ENCODE peak calls at places on chromosomes 5 and 9, in seven cellular contexts. R is stimulated activated CD4-positive, alpha-beta T cell treated with anti-CD3 and anti-CD28 coated beads, Interleukin-4, amount 100 ng/mL, for 4 hours; L is CD8-positive, alpha-beta T cell; E is NCI-H1048; P is spleen; S is T-helper 2 cell treated with Interferon-gamma antibody and Interleukin-4, amounts not matched to agents 5 μg/mL and 100 μg/mL, for 36 hours; Z is COR-L47. N is an unnamed sample.

GRCh38 chr9:69215774-69216482 is 41.9 kb downstream of the TJP2 start:
- DNase-seq in R (no peak), Z (no peak), L (no peak), E (no peak), S (no peak), P (no peak), N (no peak)

GRCh38 chr5:16934123-16934522 is 2.0 kb downstream of the MYO10 start:
- DNase-seq in P (peak), E (no peak), S (peak), L (no peak), R (peak), Z (peak), N (peak)

GRCh38 chr9:36928670-36929349 is 105.3 kb downstream of the PAX5 start:
- DNase-seq in P (no peak), E (no peak), L (no peak), R (no peak), Z (no peak), S (peak), N (peak)

GRCh38 chr5:135887881-135888614 is 7.6 kb downstream of the IL9 start:
- DNase-seq in Z (no peak), E (no peak), S (no peak), R (no peak), L (no peak), P (no peak), N (no peak)

GRCh38 chr9:126524353-126525077 is 89.2 kb upstream of the LMX1B start:
- DNase-seq in Z (no peak), R (no peak), L (no peak), P (peak), E (no peak), S (no peak), N (no peak)

GRCh38 chr5:56845277-56845676 is 29.9 kb downstream of the MAP3K1 start:
- DNase-seq in L (no peak), E (no peak), R (no peak), S (no peak), P (no peak), Z (no peak), N (no peak)

GRCh38 chr9:81182421-81182820 is 506.9 kb downstream of the TLE1 start:
- DNase-seq in E (no peak), S (no peak), L (no peak), Z (no peak), R (no peak), P (no peak), N (peak)

GRCh38 chr5:80149161-80149609 is 106.7 kb downstream of the SERINC5 start:
- DNase-seq in R (no peak), P (no peak), Z (peak), S (no peak), E (no peak), L (no peak), N (no peak)

GRCh38 chr9:76609285-76610008 is 150.5 kb downstream of the GCNT1 start:
- DNase-seq in Z (no peak), L (no peak), S (no peak), R (no peak), E (no peak), P (no peak), N (no peak)

GRCh38 chr9:98922721-98923435 is 20.8 kb upstream of the COL15A1 start:
- DNase-seq in P (no peak), R (no peak), E (no peak), Z (no peak), L (no peak), S (no peak), N (no peak)

GRCh38 chr9:131642496-131643083 is 97.3 kb downstream of the PRRT1B start:
- DNase-seq in P (no peak), Z (no peak), E (no peak), R (peak), S (peak), L (no peak), N (no peak)

GRCh38 chr9:87342743-87343142 is 154.9 kb upstream of the DAPK1 start:
- DNase-seq in E (no peak), Z (no peak), R (no peak), S (no peak), P (no peak), L (no peak), N (no peak)

GRCh38 chr9:104868687-104869404 is 59.1 kb downstream of the ABCA1 start:
- DNase-seq in S (no peak), Z (no peak), R (no peak), E (no peak), P (peak), L (no peak), N (peak)

GRCh38 chr5:170572453-170572852 is 68.6 kb downstream of the KCNIP1 start:
- DNase-seq in E (no peak), R (peak), L (no peak), Z (no peak), S (peak), P (no peak), N (no peak)

GRCh38 chr5:116571568-116572321 is 2.9 kb downstream of the SEMA6A start:
- DNase-seq in S (no peak), P (no peak), Z (peak), E (no peak), R (no peak), L (no peak), N (no peak)

GRCh38 chr5:131462479-131462878 is 172.6 kb downstream of the RAPGEF6 start:
- DNase-seq in L (no peak), S (no peak), Z (no peak), R (no peak), P (no peak), E (no peak), N (no peak)

GRCh38 chr5:143130891-143131290 is 272.6 kb downstream of the NR3C1 start:
- DNase-seq in S (no peak), Z (no peak), P (no peak), L (no peak), R (no peak), E (no peak), N (no peak)

GRCh38 chr5:101206534-101206933 is 303.5 kb upstream of the ST8SIA4 start:
- DNase-seq in Z (no peak), E (no peak), L (no peak), S (no peak), R (no peak), P (no peak), N (no peak)

GRCh38 chr9:93187047-93187446 is 3.1 kb downstream of the WNK2 start:
- DNase-seq in Z (no peak), P (no peak), E (no peak), L (no peak), S (no peak), R (no peak), N (no peak)

GRCh38 chr5:112735702-112736101 is 2.0 kb upstream of the APC start:
- DNase-seq in P (no peak), R (no peak), E (no peak), L (no peak), S (no peak), Z (no peak), N (peak)

GRCh38 chr9:91055845-91056244 is 254.2 kb downstream of the SYK start:
- DNase-seq in P (no peak), E (no peak), L (no peak), R (no peak), Z (no peak), S (no peak), N (no peak)

GRCh38 chr5:143495823-143496275 is 92.4 kb upstream of the NR3C1 start:
- DNase-seq in P (no peak), S (no peak), E (no peak), Z (peak), R (no peak), L (no peak), N (peak)

GRCh38 chr5:150612405-150612804 is 28.1 kb upstream of the SYNPO start:
- DNase-seq in S (no peak), L (no peak), P (no peak), E (no peak), Z (no peak), R (no peak), N (no peak)

GRCh38 chr5:23930985-23931384 is 423.6 kb downstream of the PRDM9 start:
- DNase-seq in P (no peak), E (no peak), L (no peak), Z (no peak), R (no peak), S (no peak), N (no peak)

GRCh38 chr5:124114911-124115310 is 602.9 kb downstream of the CSNK1G3 start:
- DNase-seq in E (no peak), P (no peak), Z (no peak), S (no peak), L (no peak), R (no peak), N (no peak)

GRCh38 chr9:99818439-99818992 is 3.2 kb upstream of the NR4A3 start:
- DNase-seq in Z (no peak), R (no peak), S (no peak), L (no peak), P (no peak), E (no peak), N (no peak)

GRCh38 chr9:127158995-127159801 is 36.8 kb upstream of the ANGPTL2 start:
- DNase-seq in P (no peak), R (no peak), L (no peak), E (no peak), S (no peak), Z (peak), N (no peak)

GRCh38 chr9:131733601-131734061 is 6.2 kb downstream of the RAPGEF1 start:
- DNase-seq in E (no peak), P (no peak), L (peak), R (peak), Z (no peak), S (peak), N (peak)

GRCh38 chr9:96021616-96022444 is 146.3 kb downstream of the ERCC6L2 start:
- DNase-seq in L (no peak), S (no peak), Z (no peak), R (no peak), P (no peak), E (no peak), N (no peak)

GRCh38 chr5:67197536-67197935 is 937 bp upstream of the CD180 start:
- DNase-seq in E (no peak), S (no peak), R (no peak), Z (no peak), P (no peak), L (no peak), N (no peak)

GRCh38 chr9:107614765-107615164 is 125.2 kb upstream of the KLF4 start:
- DNase-seq in L (no peak), R (no peak), Z (no peak), E (no peak), P (no peak), S (no peak), N (no peak)

GRCh38 chr9:125401317-125401716 is 139.7 kb downstream of the GAPVD1 start:
- DNase-seq in R (no peak), Z (no peak), P (no peak), E (no peak), S (no peak), L (no peak), N (no peak)

GRCh38 chr9:37952731-37953130 is 48.8 kb upstream of the SLC25A51 start:
- DNase-seq in S (no peak), R (no peak), P (no peak), L (no peak), Z (no peak), E (no peak), N (no peak)

GRCh38 chr9:80492221-80492620 is 920.5 kb downstream of the TLE4 start:
- DNase-seq in L (no peak), E (no peak), Z (no peak), P (no peak), S (no peak), R (no peak), N (no peak)

GRCh38 chr9:34485822-34486221 is 27.2 kb downstream of the DNAI1 start:
- DNase-seq in P (no peak), S (no peak), L (no peak), E (no peak), R (no peak), Z (no peak), N (no peak)

GRCh38 chr5:30376848-30377247 is 816.6 kb upstream of the CDH6 start:
- DNase-seq in P (no peak), S (no peak), R (no peak), Z (no peak), E (no peak), L (no peak), N (no peak)